ENCODE peak calls at places on chromosomes 7 and 10, in eight cellular contexts. U is K562, M is A549, F is endothelial cell of umbilical vein, E is HCT116, A is H1, K is HepG2, B is GM12878. S is an unnamed sample.

GRCh38 chr10:76647276-76647675 is 990.3 kb downstream of the KCNMA1 start:
- DNase-seq in U (no peak), M (no peak), F (no peak), E (no peak), A (no peak), K (no peak), B (no peak), S (no peak)

GRCh38 chr10:71776528-71776927 is 3.2 kb upstream of the VSIR start:
- DNase-seq in U (peak), M (no peak), F (no peak), E (no peak), A (no peak), K (no peak), B (no peak), S (peak)

GRCh38 chr10:125928928-125929585 is 32.7 kb downstream of the FANK1 start:
- DNase-seq in U (no peak), M (no peak), F (no peak), E (no peak), A (no peak), K (no peak), B (no peak), S (no peak)

GRCh38 chr7:107312418-107312817 is 143.6 kb downstream of the HBP1 start:
- DNase-seq in U (no peak), M (no peak), F (no peak), E (no peak), A (no peak), K (no peak), B (no peak), S (no peak)

GRCh38 chr10:122034149-122034756 is 45.3 kb downstream of the TACC2 start:
- DNase-seq in U (no peak), M (peak), F (no peak), E (no peak), A (no peak), K (no peak), B (no peak), S (peak)

GRCh38 chr7:155806096-155806871 is 6.0 kb downstream of the SHH start:
- DNase-seq in U (no peak), M (no peak), F (no peak), E (no peak), A (no peak), K (no peak), B (no peak), S (no peak)

GRCh38 chr10:7408494-7409044 is 2.3 kb downstream of the SFMBT2 start:
- DNase-seq in U (peak), M (peak), F (peak), E (no peak), A (peak), K (no peak), B (no peak), S (peak)

GRCh38 chr10:120184547-120185337 is 272.3 kb upstream of the PLPP4 start:
- DNase-seq in U (no peak), M (no peak), F (no peak), E (no peak), A (no peak), K (no peak), B (no peak), S (no peak)

GRCh38 chr10:61634711-61635110 is 28.0 kb upstream of the CABCOCO1 start:
- DNase-seq in U (no peak), M (no peak), F (no peak), E (no peak), A (no peak), K (no peak), B (no peak), S (no peak)

GRCh38 chr7:12458520-12459131 is 55.0 kb upstream of the VWDE start:
- DNase-seq in U (peak), M (peak), F (peak), E (peak), A (no peak), K (peak), B (no peak), S (peak)

GRCh38 chr7:116356979-116357378 is 142.6 kb upstream of the CAV2 start:
- DNase-seq in U (no peak), M (no peak), F (peak), E (no peak), A (no peak), K (no peak), B (no peak), S (no peak)

GRCh38 chr7:110246118-110246517 is 844.8 kb upstream of the LRRN3 start:
- DNase-seq in U (no peak), M (no peak), F (no peak), E (no peak), A (no peak), K (no peak), B (no peak), S (no peak)

GRCh38 chr10:101050206-101051069 is 11.4 kb upstream of the KAZALD1 start:
- DNase-seq in U (peak), M (no peak), F (peak), E (no peak), A (peak), K (peak), B (no peak), S (peak)

GRCh38 chr7:29337628-29338116 is 143.1 kb downstream of the CHN2 start:
- DNase-seq in U (no peak), M (no peak), F (no peak), E (no peak), A (no peak), K (no peak), B (no peak), S (no peak)

GRCh38 chr7:7829667-7830066 is 111.3 kb upstream of the RPA3 start:
- DNase-seq in U (no peak), M (no peak), F (no peak), E (no peak), A (no peak), K (no peak), B (no peak), S (no peak)

GRCh38 chr7:630111-630511 is 96.4 kb upstream of the DNAAF5 start:
- DNase-seq in U (no peak), M (no peak), F (no peak), E (no peak), A (no peak), K (no peak), B (no peak), S (no peak)

GRCh38 chr7:137130751-137131158 is 212.8 kb downstream of the PTN start:
- DNase-seq in U (no peak), M (no peak), F (no peak), E (no peak), A (no peak), K (peak), B (no peak), S (no peak)

GRCh38 chr7:42913591-42913990 is 1.7 kb upstream of the C7orf25 start:
- DNase-seq in U (peak), M (no peak), F (no peak), E (no peak), A (no peak), K (no peak), B (no peak), S (peak)

GRCh38 chr7:42914726-42915045 is 2.8 kb upstream of the C7orf25 start:
- DNase-seq in U (no peak), M (no peak), F (no peak), E (no peak), A (no peak), K (no peak), B (no peak), S (no peak)

GRCh38 chr7:42910306-42910705 is 1.6 kb downstream of the C7orf25 start:
- DNase-seq in U (no peak), M (no peak), F (no peak), E (no peak), A (no peak), K (no peak), B (no peak), S (no peak)

GRCh38 chr7:42914009-42914725 is 2.3 kb upstream of the C7orf25 start:
- DNase-seq in U (no peak), M (no peak), F (peak), E (no peak), A (no peak), K (no peak), B (no peak), S (no peak)

GRCh38 chr7:42911482-42912447 is at the start of gene C7orf25:
- DNase-seq in U (peak), M (peak), F (peak), E (peak), A (peak), K (peak), B (peak), S (peak)
- TF ChIP-seq POLR2A in U (peak), M (peak), F (peak), E (peak), A (peak), K (peak), B (peak), S (peak)

GRCh38 chr7:105388373-105389089 is at the start of gene SRPK2:
- DNase-seq in U (peak), M (peak), F (peak), E (no peak), A (peak), K (peak), B (no peak), S (peak)

GRCh38 chr7:105391429-105391828 is 2.7 kb upstream of the SRPK2 start:
- DNase-seq in U (no peak), M (no peak), F (no peak), E (no peak), A (no peak), K (no peak), B (no peak), S (no peak)

GRCh38 chr7:105389889-105390288 is 1.2 kb upstream of the SRPK2 start:
- DNase-seq in U (no peak), M (no peak), F (no peak), E (no peak), A (no peak), K (no peak), B (no peak), S (no peak)

GRCh38 chr7:105387621-105388372 is 924 bp downstream of the SRPK2 start:
- DNase-seq in U (peak), M (peak), F (peak), E (no peak), A (peak), K (peak), B (no peak), S (peak)

GRCh38 chr7:105389090-105389650 is 449 bp upstream of the SRPK2 start:
- DNase-seq in U (no peak), M (peak), F (peak), E (peak), A (peak), K (peak), B (no peak), S (peak)
- TF ChIP-seq MAX in U (peak), M (no peak), F (no peak), E (no peak), A (peak), K (peak), B (no peak), S (no peak)

DNA sequence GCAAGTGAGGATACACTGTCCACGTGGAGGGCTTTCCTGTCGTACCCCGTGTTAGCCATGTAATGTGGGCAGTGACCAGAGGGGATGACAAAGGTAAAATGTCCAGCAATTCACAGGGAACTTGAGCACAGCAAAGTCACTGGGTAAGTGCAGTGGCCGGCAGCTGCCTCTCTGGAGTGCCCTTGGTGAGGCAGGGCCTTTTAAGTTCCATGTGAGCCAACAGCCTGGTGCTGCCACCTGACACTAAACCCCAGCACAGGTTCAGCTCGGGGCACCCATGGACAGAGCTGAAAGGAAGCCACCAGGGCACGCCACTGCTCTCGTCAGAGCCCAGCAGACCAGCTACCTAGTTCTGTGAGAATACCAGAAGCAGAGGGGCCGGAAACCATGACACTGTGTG is 168.3 kb downstream of the PRKAG2 start:
- DNase-seq in U (no peak), M (no peak), F (no peak), E (no peak), A (no peak), K (no peak), B (no peak), S (no peak)
- TF ChIP-seq POLR2A in U (no peak), M (no peak), F (no peak), E (no peak), A (no peak), K (no peak), B (no peak), S (no peak)

DNA sequence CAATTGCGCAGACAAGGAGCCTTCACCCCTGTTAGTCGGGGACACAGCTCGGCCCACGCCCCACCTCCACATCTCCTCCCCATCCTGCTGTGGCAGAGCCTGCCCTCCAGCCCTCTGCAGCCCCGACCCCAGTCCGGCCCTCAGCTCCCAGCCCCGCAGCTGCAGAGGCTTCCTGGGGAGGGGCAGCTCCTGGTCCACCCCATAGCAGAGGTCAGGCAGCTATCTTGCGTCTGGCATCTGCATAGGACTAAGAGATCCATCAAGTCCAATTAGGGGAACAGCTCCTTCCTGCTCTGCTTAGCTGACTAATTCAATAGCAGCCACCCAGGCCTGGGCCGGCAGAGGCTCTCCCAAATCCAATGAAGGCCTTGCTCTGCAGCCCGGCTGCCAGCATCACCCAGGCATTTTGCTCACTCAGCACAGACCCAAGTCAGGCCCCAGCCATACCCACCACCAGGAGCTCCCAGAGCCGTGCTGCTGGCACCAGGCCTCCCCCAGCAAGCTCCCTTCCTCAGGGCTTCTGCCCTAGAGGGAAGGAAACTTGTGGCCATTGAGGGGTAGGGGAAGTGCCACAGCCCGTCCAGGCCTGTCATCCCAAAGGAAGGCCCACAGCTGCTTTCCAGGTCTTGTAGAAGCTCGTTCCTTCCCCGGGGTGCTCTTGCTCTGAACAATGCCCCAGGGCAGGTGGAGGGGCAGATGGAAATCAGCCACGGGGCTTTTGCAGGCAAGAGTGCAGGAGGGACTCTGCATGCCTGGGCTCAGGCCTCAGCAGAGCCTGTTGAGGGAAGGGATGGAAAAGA is 106.2 kb upstream of the RET start:
- DNase-seq in U (no peak), M (no peak), F (no peak), E (no peak), A (peak), K (no peak), B (no peak), S (peak)
- TF ChIP-seq MAX in U (no peak), M (no peak), F (no peak), E (no peak), A (no peak), K (no peak), B (no peak), S (peak)

GRCh38 chr7:134440067-134440466 is 18.8 kb downstream of the AKR1B1 start:
- DNase-seq in U (no peak), M (no peak), F (no peak), E (no peak), A (no peak), K (no peak), B (no peak), S (no peak)
- TF ChIP-seq POLR2A in U (no peak), M (no peak), F (no peak), E (no peak), A (no peak), K (no peak), B (no peak), S (no peak)

DNA sequence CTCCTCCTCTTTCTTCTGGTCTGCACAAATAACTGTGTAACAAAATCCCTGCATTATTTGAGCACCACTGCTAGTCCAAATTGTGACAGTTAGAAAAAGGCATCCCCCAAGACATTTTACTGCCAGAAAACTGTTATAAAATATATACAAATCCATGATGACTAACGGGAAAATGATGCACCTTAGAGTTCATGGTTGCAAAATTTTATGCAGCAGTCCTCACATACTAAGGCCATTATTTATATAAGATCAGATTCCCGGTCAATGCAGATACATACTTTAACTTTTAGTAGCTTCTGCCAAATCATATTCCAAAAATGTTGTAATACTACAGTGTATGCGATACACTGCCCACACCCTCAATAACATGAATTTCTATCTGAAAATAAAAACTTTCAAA is 239.9 kb upstream of the ZNF32 start:
- DNase-seq in U (no peak), M (no peak), F (no peak), E (no peak), A (no peak), K (no peak), B (no peak), S (no peak)
- TF ChIP-seq MAX in U (no peak), M (no peak), F (no peak), E (no peak), A (no peak), K (no peak), B (no peak), S (no peak)

GRCh38 chr7:158582089-158582456 is 5.5 kb downstream of the PTPRN2 start:
- DNase-seq in U (no peak), M (no peak), F (no peak), E (no peak), A (no peak), K (no peak), B (no peak), S (no peak)

GRCh38 chr7:158579662-158580646 is 7.7 kb downstream of the PTPRN2 start:
- DNase-seq in U (no peak), M (no peak), F (no peak), E (no peak), A (no peak), K (peak), B (no peak), S (no peak)

GRCh38 chr7:158583810-158584209 is 3.8 kb downstream of the PTPRN2 start:
- DNase-seq in U (no peak), M (no peak), F (no peak), E (no peak), A (no peak), K (no peak), B (no peak), S (no peak)

GRCh38 chr7:158583143-158583542 is 4.5 kb downstream of the PTPRN2 start:
- DNase-seq in U (no peak), M (no peak), F (no peak), E (no peak), A (no peak), K (no peak), B (no peak), S (no peak)

GRCh38 chr7:158581440-158582088 is 6.1 kb downstream of the PTPRN2 start:
- DNase-seq in U (no peak), M (no peak), F (no peak), E (no peak), A (no peak), K (peak), B (no peak), S (no peak)
- TF ChIP-seq POLR2A in U (no peak), M (no peak), F (no peak), E (no peak), A (no peak), K (peak), B (no peak), S (no peak)

DNA sequence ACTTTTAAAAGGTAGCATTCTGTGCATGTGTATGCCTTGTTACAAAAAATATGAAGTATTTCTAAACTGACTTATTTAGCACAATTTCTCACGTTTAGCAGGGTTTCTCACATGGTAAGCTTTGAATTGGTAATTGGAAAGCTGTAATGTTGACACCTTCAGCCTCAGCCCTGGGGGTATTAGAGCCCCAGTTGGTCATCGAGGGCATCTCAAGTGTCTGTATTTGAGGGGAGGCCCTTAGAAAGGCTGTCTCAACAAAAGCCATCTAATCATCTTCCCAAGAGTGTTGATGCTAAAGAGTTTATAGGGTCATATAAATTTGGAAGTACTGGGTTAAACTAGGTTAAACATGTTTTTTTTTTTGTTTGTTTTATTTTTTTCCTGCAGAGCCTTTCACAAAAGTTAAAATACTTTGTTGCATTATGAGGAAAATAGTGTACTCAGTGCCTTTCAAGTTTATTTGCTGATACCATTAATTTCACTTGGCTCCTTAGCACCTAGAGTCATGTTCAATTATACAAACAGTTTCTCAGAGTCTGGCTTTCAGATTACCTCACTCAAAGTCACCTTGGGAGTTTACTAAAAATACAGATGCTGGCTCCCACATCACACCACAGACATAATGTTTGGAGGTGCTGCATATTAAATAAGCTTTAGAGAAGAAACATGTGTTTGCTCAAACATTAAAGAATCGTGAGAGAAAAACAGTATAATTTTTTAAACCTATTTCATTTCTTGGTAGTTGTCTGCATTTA is 134.1 kb downstream of the CD36 start:
- DNase-seq in U (no peak), M (no peak), F (no peak), E (no peak), A (no peak), K (no peak), B (no peak), S (no peak)
- TF ChIP-seq MAX in U (no peak), M (no peak), F (no peak), E (no peak), A (no peak), K (no peak), B (no peak), S (no peak)

S was measured in NB4.